ENCODE peak calls at places on chromosomes 5 and 9, in eight cellular contexts. One of them, this sample, is unnamed.
A peak's percentile ranks its signal among the peaks of the same experiment; 100 is the strongest.

GRCh38 chr5:114201332-114201731 is 160.5 kb upstream of the KCNN2 start:
- DNase-seq in heart left ventricle: no peak
- DNase-seq in spleen: no peak
- DNase-seq in A549: no peak
- DNase-seq in transverse colon: no peak
- DNase-seq in body of pancreas: no peak
- DNase-seq in uterus: no peak
- DNase-seq in ovary: no peak
- DNase-seq in this sample: no peak

GRCh38 chr9:96604005-96604320 is 15.7 kb downstream of the CDC14B start:
- DNase-seq in heart left ventricle: no peak
- DNase-seq in spleen: no peak
- DNase-seq in A549: no peak
- DNase-seq in transverse colon: no peak
- DNase-seq in body of pancreas: peak; percentile 21
- DNase-seq in uterus: peak; percentile 56
- DNase-seq in ovary: no peak
- DNase-seq in this sample: peak; percentile 44

GRCh38 chr5:107224272-107224671 is 446.5 kb downstream of the EFNA5 start:
- DNase-seq in heart left ventricle: no peak
- DNase-seq in spleen: no peak
- DNase-seq in A549: no peak
- DNase-seq in transverse colon: no peak
- DNase-seq in body of pancreas: no peak
- DNase-seq in uterus: no peak
- DNase-seq in ovary: no peak
- DNase-seq in this sample: no peak

GRCh38 chr5:119339344-119339743 is 16.5 kb upstream of the TNFAIP8 start:
- DNase-seq in heart left ventricle: no peak
- DNase-seq in spleen: no peak
- DNase-seq in A549: no peak
- DNase-seq in transverse colon: no peak
- DNase-seq in body of pancreas: no peak
- DNase-seq in uterus: no peak
- DNase-seq in ovary: no peak
- DNase-seq in this sample: no peak

GRCh38 chr5:15450949-15451348 is 49.0 kb upstream of the FBXL7 start:
- DNase-seq in heart left ventricle: no peak
- DNase-seq in spleen: no peak
- DNase-seq in A549: no peak
- DNase-seq in transverse colon: no peak
- DNase-seq in body of pancreas: no peak
- DNase-seq in uterus: no peak
- DNase-seq in ovary: no peak
- DNase-seq in this sample: no peak

GRCh38 chr9:85425153-85425611 is 316.6 kb downstream of the AGTPBP1 start:
- DNase-seq in heart left ventricle: no peak
- DNase-seq in spleen: no peak
- DNase-seq in A549: peak; percentile 62
- DNase-seq in transverse colon: peak; percentile 55
- DNase-seq in body of pancreas: peak; percentile 54
- DNase-seq in uterus: no peak
- DNase-seq in ovary: no peak
- DNase-seq in this sample: peak; percentile 48

GRCh38 chr9:90795084-90795483 is 6.5 kb upstream of the SYK start:
- DNase-seq in heart left ventricle: no peak
- DNase-seq in spleen: no peak
- DNase-seq in A549: no peak
- DNase-seq in transverse colon: no peak
- DNase-seq in body of pancreas: no peak
- DNase-seq in uterus: no peak
- DNase-seq in ovary: no peak
- DNase-seq in this sample: no peak

GRCh38 chr9:6893350-6894131 is 135.8 kb downstream of the KDM4C start:
- DNase-seq in heart left ventricle: no peak
- DNase-seq in spleen: no peak
- DNase-seq in A549: no peak
- DNase-seq in transverse colon: no peak
- DNase-seq in body of pancreas: no peak
- DNase-seq in uterus: no peak
- DNase-seq in ovary: no peak
- DNase-seq in this sample: no peak

GRCh38 chr9:76433851-76434250 is 25.1 kb upstream of the GCNT1 start:
- DNase-seq in heart left ventricle: no peak
- DNase-seq in spleen: no peak
- DNase-seq in A549: no peak
- DNase-seq in transverse colon: no peak
- DNase-seq in body of pancreas: no peak
- DNase-seq in uterus: no peak
- DNase-seq in ovary: no peak
- DNase-seq in this sample: no peak

GRCh38 chr5:129057329-129057728 is 37.2 kb upstream of the ISOC1 start:
- DNase-seq in heart left ventricle: no peak
- DNase-seq in spleen: no peak
- DNase-seq in A549: no peak
- DNase-seq in transverse colon: no peak
- DNase-seq in body of pancreas: no peak
- DNase-seq in uterus: no peak
- DNase-seq in ovary: no peak
- DNase-seq in this sample: no peak

GRCh38 chr5:10288600-10289213 is 19.0 kb downstream of the CMBL start:
- DNase-seq in heart left ventricle: peak; percentile 81
- DNase-seq in spleen: peak; percentile 85
- DNase-seq in A549: no peak
- DNase-seq in transverse colon: peak; percentile 95
- DNase-seq in body of pancreas: peak; percentile 96
- DNase-seq in uterus: no peak
- DNase-seq in ovary: peak; percentile 51
- DNase-seq in this sample: peak; percentile 90

GRCh38 chr5:179235416-179236400 is 109.6 kb downstream of the ADAMTS2 start:
- DNase-seq in heart left ventricle: no peak
- DNase-seq in spleen: peak; percentile 36
- DNase-seq in A549: no peak
- DNase-seq in transverse colon: peak; percentile 1
- DNase-seq in body of pancreas: peak; percentile 5
- DNase-seq in uterus: peak; percentile 6
- DNase-seq in ovary: no peak
- DNase-seq in this sample: no peak

GRCh38 chr5:176916337-176916736 is 17.2 kb upstream of the HK3 start:
- DNase-seq in heart left ventricle: no peak
- DNase-seq in spleen: no peak
- DNase-seq in A549: no peak
- DNase-seq in transverse colon: no peak
- DNase-seq in body of pancreas: no peak
- DNase-seq in uterus: no peak
- DNase-seq in ovary: no peak
- DNase-seq in this sample: no peak

GRCh38 chr5:154403234-154403633 is 42.6 kb upstream of the SAP30L start:
- DNase-seq in heart left ventricle: no peak
- DNase-seq in spleen: peak; percentile 38
- DNase-seq in A549: no peak
- DNase-seq in transverse colon: no peak
- DNase-seq in body of pancreas: no peak
- DNase-seq in uterus: no peak
- DNase-seq in ovary: no peak
- DNase-seq in this sample: no peak

GRCh38 chr5:154403776-154404387 is 41.9 kb upstream of the SAP30L start:
- DNase-seq in heart left ventricle: no peak
- DNase-seq in spleen: no peak
- DNase-seq in A549: no peak
- DNase-seq in transverse colon: no peak
- DNase-seq in body of pancreas: no peak
- DNase-seq in uterus: no peak
- DNase-seq in ovary: no peak
- DNase-seq in this sample: no peak

GRCh38 chr5:154406231-154406630 is 39.6 kb upstream of the SAP30L start:
- DNase-seq in heart left ventricle: no peak
- DNase-seq in spleen: no peak
- DNase-seq in A549: no peak
- DNase-seq in transverse colon: no peak
- DNase-seq in body of pancreas: no peak
- DNase-seq in uterus: no peak
- DNase-seq in ovary: no peak
- DNase-seq in this sample: no peak

GRCh38 chr5:154406826-154407225 is 39.0 kb upstream of the SAP30L start:
- DNase-seq in heart left ventricle: no peak
- DNase-seq in spleen: no peak
- DNase-seq in A549: no peak
- DNase-seq in transverse colon: no peak
- DNase-seq in body of pancreas: no peak
- DNase-seq in uterus: no peak
- DNase-seq in ovary: no peak
- DNase-seq in this sample: no peak

DNA sequence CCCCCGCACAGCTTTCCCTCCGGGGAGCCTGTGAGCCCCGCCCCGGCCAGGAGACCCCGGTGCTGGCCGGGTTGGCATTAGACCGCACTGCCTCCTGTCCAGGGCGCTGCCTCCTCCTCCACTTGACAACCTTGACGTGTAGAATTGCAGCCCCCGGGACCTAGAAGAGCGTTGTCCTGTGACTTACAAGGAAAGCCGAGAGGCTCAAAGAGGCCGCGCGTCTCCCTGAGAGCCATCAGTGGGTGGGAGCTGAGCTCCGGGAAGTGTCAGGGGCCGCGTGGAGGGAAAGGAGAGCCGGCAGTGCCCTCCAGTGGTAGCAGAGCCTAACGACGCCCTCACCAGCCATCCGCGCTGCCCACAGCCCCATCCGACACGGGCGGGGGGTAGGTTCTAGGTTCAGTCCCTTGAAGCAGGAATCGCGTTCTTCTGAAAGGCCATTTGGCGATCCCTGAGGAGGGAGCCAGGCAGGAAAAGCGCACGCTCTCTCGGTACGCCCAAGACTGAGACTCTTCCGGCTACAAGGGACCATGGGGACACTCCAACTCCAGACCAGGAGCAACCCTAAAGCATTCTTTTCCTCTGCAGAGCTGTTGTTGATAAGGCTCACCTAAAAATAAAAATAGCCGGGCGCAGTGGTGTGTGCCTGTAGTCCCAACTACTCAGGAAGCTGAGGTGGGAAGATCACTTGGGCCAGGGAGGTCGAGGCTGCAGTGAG is 40.6 kb upstream of the SAP30L start:
- DNase-seq in heart left ventricle: peak; percentile 89
- DNase-seq in spleen: peak; percentile 95
- DNase-seq in A549: peak; percentile 69
- DNase-seq in transverse colon: peak; percentile 83
- DNase-seq in body of pancreas: peak; percentile 81
- DNase-seq in uterus: peak; percentile 78
- DNase-seq in ovary: peak; percentile 80
- DNase-seq in this sample: peak; percentile 84
- TF ChIP-seq POLR2A in heart left ventricle: no peak
- TF ChIP-seq POLR2A in spleen: no peak
- TF ChIP-seq POLR2A in A549: no peak
- TF ChIP-seq POLR2A in transverse colon: no peak
- TF ChIP-seq POLR2A in body of pancreas: no peak
- TF ChIP-seq POLR2A in uterus: no peak
- TF ChIP-seq POLR2A in ovary: no peak
- TF ChIP-seq POLR2A in this sample: no peak

DNA sequence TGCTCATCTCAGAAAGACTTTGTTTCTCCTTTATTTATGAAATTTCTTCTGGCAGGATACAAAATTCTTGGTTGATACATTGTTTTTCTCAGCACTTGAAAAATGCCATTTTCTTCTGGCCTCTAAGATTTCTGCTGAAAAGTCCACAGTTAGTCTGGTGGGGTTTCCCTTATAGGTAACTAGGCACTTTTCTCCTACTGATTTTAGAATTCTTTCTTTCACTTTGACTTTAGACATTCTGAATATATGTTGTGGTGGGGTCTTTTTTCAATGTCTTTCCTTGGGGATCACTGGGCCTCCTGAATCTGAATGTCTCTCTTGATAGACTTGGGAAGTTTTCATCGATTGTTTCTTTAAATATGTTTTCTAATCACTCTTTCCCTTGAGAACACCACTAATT is 79.6 kb downstream of the CETN3 start:
- DNase-seq in heart left ventricle: no peak
- DNase-seq in spleen: no peak
- DNase-seq in A549: no peak
- DNase-seq in transverse colon: no peak
- DNase-seq in body of pancreas: no peak
- DNase-seq in uterus: no peak
- DNase-seq in ovary: no peak
- DNase-seq in this sample: no peak
- TF ChIP-seq POLR2A in heart left ventricle: no peak
- TF ChIP-seq POLR2A in spleen: no peak
- TF ChIP-seq POLR2A in A549: no peak
- TF ChIP-seq POLR2A in transverse colon: no peak
- TF ChIP-seq POLR2A in body of pancreas: no peak
- TF ChIP-seq POLR2A in uterus: no peak
- TF ChIP-seq POLR2A in ovary: no peak
- TF ChIP-seq POLR2A in this sample: no peak

DNA sequence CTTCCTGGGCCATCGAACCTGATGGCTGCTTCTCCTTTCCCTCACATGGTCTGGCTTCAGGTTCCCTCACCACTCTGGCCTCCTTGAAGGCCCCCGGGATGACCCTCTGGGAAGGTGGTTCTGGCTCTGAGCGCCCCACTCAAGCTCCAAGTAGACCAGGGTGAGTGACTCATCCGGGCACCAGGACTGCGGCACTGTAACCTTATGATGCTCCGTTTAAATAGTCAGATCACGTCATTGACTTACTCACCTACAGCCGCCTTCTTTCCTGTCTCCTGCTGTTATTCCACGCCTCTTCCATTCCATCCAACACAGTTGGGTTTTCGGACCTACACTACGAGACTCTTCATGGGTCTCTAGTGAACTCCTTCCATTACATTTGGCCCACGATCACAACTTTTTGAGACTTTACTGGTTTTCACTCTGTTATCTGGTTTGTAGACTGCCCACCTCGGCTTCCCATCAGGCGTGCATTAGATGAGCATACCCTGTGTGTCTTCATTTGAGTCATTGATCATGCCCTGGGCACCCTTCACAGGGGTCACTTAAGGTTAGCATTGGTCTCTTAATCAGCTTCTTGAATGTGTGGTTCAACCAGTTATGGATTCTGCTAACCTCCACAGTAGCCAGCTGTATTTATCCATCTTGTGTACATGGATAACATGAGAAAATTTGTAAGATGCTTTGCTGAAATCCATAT is 138.8 kb upstream of the LMX1B start:
- DNase-seq in heart left ventricle: no peak
- DNase-seq in spleen: no peak
- DNase-seq in A549: peak; percentile 72
- DNase-seq in transverse colon: no peak
- DNase-seq in body of pancreas: no peak
- DNase-seq in uterus: no peak
- DNase-seq in ovary: no peak
- DNase-seq in this sample: no peak
- TF ChIP-seq POLR2A in heart left ventricle: no peak
- TF ChIP-seq POLR2A in spleen: no peak
- TF ChIP-seq POLR2A in A549: no peak
- TF ChIP-seq POLR2A in transverse colon: no peak
- TF ChIP-seq POLR2A in body of pancreas: no peak
- TF ChIP-seq POLR2A in uterus: no peak
- TF ChIP-seq POLR2A in ovary: no peak
- TF ChIP-seq POLR2A in this sample: no peak

DNA sequence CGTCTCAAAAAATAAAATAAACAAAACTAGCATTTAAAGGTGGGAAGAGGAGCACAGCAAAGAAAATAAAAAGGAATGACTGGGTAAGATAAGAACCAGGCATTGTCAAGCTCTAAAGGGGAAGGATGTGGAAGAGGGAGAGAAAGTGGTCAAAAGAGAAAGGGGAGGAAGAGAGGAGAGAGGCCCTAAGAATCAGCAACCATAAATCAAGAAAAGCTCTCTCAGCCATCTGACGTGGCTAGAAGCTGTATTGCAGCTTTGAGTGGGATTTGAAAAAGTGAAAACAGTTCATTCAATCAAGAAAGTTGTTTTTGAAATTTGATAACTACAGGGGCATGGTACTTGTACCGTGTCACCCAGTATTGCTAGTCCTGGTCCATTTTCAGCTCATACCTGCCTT is 45.4 kb upstream of the F2R start:
- DNase-seq in heart left ventricle: no peak
- DNase-seq in spleen: no peak
- DNase-seq in A549: no peak
- DNase-seq in transverse colon: no peak
- DNase-seq in body of pancreas: no peak
- DNase-seq in uterus: no peak
- DNase-seq in ovary: no peak
- DNase-seq in this sample: no peak
- TF ChIP-seq POLR2A in heart left ventricle: no peak
- TF ChIP-seq POLR2A in spleen: no peak
- TF ChIP-seq POLR2A in A549: no peak
- TF ChIP-seq POLR2A in transverse colon: no peak
- TF ChIP-seq POLR2A in body of pancreas: no peak
- TF ChIP-seq POLR2A in uterus: no peak
- TF ChIP-seq POLR2A in ovary: no peak
- TF ChIP-seq POLR2A in this sample: no peak

This sample was measured in adrenal gland.